ENCODE peak calls at places on chromosomes 1 and 21, in six cellular contexts. One of them, this sample, is unnamed. For H3K4me1 and H3K9me3, the result is how much of the 10 kb centered on the place peaks cover.

GRCh38 chr1:61393575-61393974 is 311.2 kb downstream of the NFIA start:
- DNase-seq in Panc1: no peak
- DNase-seq in SK-N-SH: no peak
- DNase-seq in sigmoid colon: no peak
- DNase-seq in endothelial cell of umbilical vein: no peak
- DNase-seq in suprapubic skin: no peak
- DNase-seq in this sample: no peak

GRCh38 chr1:76587213-76587612 is 280.1 kb upstream of the ST6GALNAC5 start:
- DNase-seq in suprapubic skin: no peak
- DNase-seq in sigmoid colon: no peak
- DNase-seq in Panc1: no peak
- DNase-seq in endothelial cell of umbilical vein: no peak
- DNase-seq in SK-N-SH: no peak
- DNase-seq in this sample: no peak

GRCh38 chr1:161198877-161199431 is at the start of gene ADAMTS4:
- DNase-seq in SK-N-SH: peak
- DNase-seq in suprapubic skin: no peak
- DNase-seq in Panc1: no peak
- DNase-seq in endothelial cell of umbilical vein: peak
- DNase-seq in sigmoid colon: peak
- DNase-seq in this sample: no peak

GRCh38 chr1:214473392-214473791 is 78.0 kb downstream of the PTPN14 start:
- DNase-seq in SK-N-SH: no peak
- DNase-seq in suprapubic skin: no peak
- DNase-seq in Panc1: no peak
- DNase-seq in endothelial cell of umbilical vein: no peak
- DNase-seq in sigmoid colon: no peak
- DNase-seq in this sample: no peak

GRCh38 chr1:49356594-49356993 is 579.9 kb upstream of the BEND5 start:
- DNase-seq in suprapubic skin: no peak
- DNase-seq in sigmoid colon: no peak
- DNase-seq in endothelial cell of umbilical vein: no peak
- DNase-seq in Panc1: no peak
- DNase-seq in SK-N-SH: no peak
- DNase-seq in this sample: no peak

GRCh38 chr1:212611000-212611636 is 2.6 kb downstream of the ATF3 start:
- DNase-seq in SK-N-SH: no peak
- DNase-seq in suprapubic skin: no peak
- DNase-seq in Panc1: no peak
- DNase-seq in endothelial cell of umbilical vein: no peak
- DNase-seq in sigmoid colon: no peak
- DNase-seq in this sample: no peak

GRCh38 chr1:183914283-183914682 is 109.4 kb downstream of the RGL1 start:
- DNase-seq in sigmoid colon: peak
- DNase-seq in endothelial cell of umbilical vein: peak
- DNase-seq in Panc1: no peak
- DNase-seq in SK-N-SH: no peak
- DNase-seq in suprapubic skin: no peak
- DNase-seq in this sample: no peak

GRCh38 chr1:6801998-6802397 is 16.7 kb downstream of the CAMTA1 start:
- DNase-seq in SK-N-SH: no peak
- DNase-seq in endothelial cell of umbilical vein: peak
- DNase-seq in Panc1: no peak
- DNase-seq in sigmoid colon: no peak
- DNase-seq in suprapubic skin: no peak
- DNase-seq in this sample: no peak

GRCh38 chr1:184311580-184311979 is 75.2 kb upstream of the C1orf21 start:
- DNase-seq in Panc1: no peak
- DNase-seq in suprapubic skin: no peak
- DNase-seq in SK-N-SH: no peak
- DNase-seq in endothelial cell of umbilical vein: no peak
- DNase-seq in sigmoid colon: no peak
- DNase-seq in this sample: no peak

GRCh38 chr1:211951856-211952255 is 83.5 kb downstream of the INTS7 start:
- DNase-seq in SK-N-SH: no peak
- DNase-seq in suprapubic skin: no peak
- DNase-seq in sigmoid colon: no peak
- DNase-seq in Panc1: peak
- DNase-seq in endothelial cell of umbilical vein: peak
- DNase-seq in this sample: no peak

GRCh38 chr1:55443175-55443933 is 228.2 kb upstream of the USP24 start:
- DNase-seq in Panc1: peak
- DNase-seq in SK-N-SH: no peak
- DNase-seq in suprapubic skin: peak
- DNase-seq in endothelial cell of umbilical vein: peak
- DNase-seq in sigmoid colon: peak
- DNase-seq in this sample: peak

GRCh38 chr1:87805661-87806376 is 477.1 kb downstream of the LMO4 start:
- DNase-seq in SK-N-SH: no peak
- DNase-seq in endothelial cell of umbilical vein: peak
- DNase-seq in Panc1: no peak
- DNase-seq in suprapubic skin: no peak
- DNase-seq in sigmoid colon: no peak
- DNase-seq in this sample: no peak

GRCh38 chr1:41670558-41670957 is 186.1 kb upstream of the EDN2 start:
- DNase-seq in Panc1: no peak
- DNase-seq in SK-N-SH: no peak
- DNase-seq in sigmoid colon: no peak
- DNase-seq in suprapubic skin: no peak
- DNase-seq in endothelial cell of umbilical vein: no peak
- DNase-seq in this sample: no peak

GRCh38 chr1:18316764-18317163 is 164.0 kb upstream of the KLHDC7A start:
- DNase-seq in endothelial cell of umbilical vein: no peak
- DNase-seq in SK-N-SH: no peak
- DNase-seq in suprapubic skin: no peak
- DNase-seq in Panc1: no peak
- DNase-seq in sigmoid colon: no peak
- DNase-seq in this sample: no peak

GRCh38 chr21:46124083-46124925 is 26.4 kb downstream of the COL6A2 start:
- DNase-seq in endothelial cell of umbilical vein: no peak
- DNase-seq in Panc1: no peak
- DNase-seq in sigmoid colon: peak
- DNase-seq in SK-N-SH: peak
- DNase-seq in suprapubic skin: peak
- DNase-seq in this sample: peak

GRCh38 chr1:231079166-231079565 is 39.1 kb upstream of the FAM89A start:
- DNase-seq in endothelial cell of umbilical vein: no peak
- DNase-seq in SK-N-SH: no peak
- DNase-seq in Panc1: no peak
- DNase-seq in sigmoid colon: no peak
- DNase-seq in suprapubic skin: no peak
- DNase-seq in this sample: no peak

GRCh38 chr1:20359451-20360330 is 69.0 kb downstream of the VWA5B1 start:
- DNase-seq in endothelial cell of umbilical vein: no peak
- DNase-seq in Panc1: no peak
- DNase-seq in SK-N-SH: no peak
- DNase-seq in sigmoid colon: peak
- DNase-seq in suprapubic skin: no peak
- DNase-seq in this sample: peak

GRCh38 chr1:160726114-160726497 is 12.9 kb upstream of the SLAMF7 start:
- DNase-seq in Panc1: no peak
- DNase-seq in suprapubic skin: no peak
- DNase-seq in endothelial cell of umbilical vein: no peak
- DNase-seq in SK-N-SH: no peak
- DNase-seq in sigmoid colon: no peak
- DNase-seq in this sample: no peak

GRCh38 chr1:204356997-204357396 is 2.7 kb downstream of the PLEKHA6 start:
- DNase-seq in SK-N-SH: no peak
- DNase-seq in endothelial cell of umbilical vein: no peak
- DNase-seq in sigmoid colon: no peak
- DNase-seq in suprapubic skin: no peak
- DNase-seq in Panc1: no peak
- DNase-seq in this sample: no peak

GRCh38 chr1:32066489-32066873 is 6.3 kb upstream of the TMEM39B start:
- DNase-seq in endothelial cell of umbilical vein: peak
- DNase-seq in SK-N-SH: no peak
- DNase-seq in Panc1: peak
- DNase-seq in sigmoid colon: peak
- DNase-seq in suprapubic skin: no peak
- DNase-seq in this sample: no peak

GRCh38 chr1:67888707-67889106 is 55.4 kb upstream of the GNG12 start:
- DNase-seq in sigmoid colon: no peak
- DNase-seq in suprapubic skin: no peak
- DNase-seq in Panc1: no peak
- DNase-seq in endothelial cell of umbilical vein: peak
- DNase-seq in SK-N-SH: no peak
- DNase-seq in this sample: no peak

GRCh38 chr1:178011101-178011828 is 41.4 kb upstream of the SEC16B start:
- DNase-seq in sigmoid colon: no peak
- DNase-seq in suprapubic skin: no peak
- DNase-seq in SK-N-SH: no peak
- DNase-seq in endothelial cell of umbilical vein: peak
- DNase-seq in Panc1: peak
- DNase-seq in this sample: no peak

GRCh38 chr21:31354604-31355443 is 10.8 kb upstream of the TIAM1 start:
- DNase-seq in endothelial cell of umbilical vein: no peak
- DNase-seq in SK-N-SH: no peak
- DNase-seq in suprapubic skin: no peak
- DNase-seq in sigmoid colon: no peak
- DNase-seq in Panc1: peak
- DNase-seq in this sample: peak

GRCh38 chr1:98046031-98046641 is 125.3 kb upstream of the DPYD start:
- DNase-seq in suprapubic skin: no peak
- DNase-seq in endothelial cell of umbilical vein: peak
- DNase-seq in sigmoid colon: no peak
- DNase-seq in Panc1: no peak
- DNase-seq in SK-N-SH: peak
- DNase-seq in this sample: no peak

GRCh38 chr1:28895896-28896608 is 18.3 kb upstream of the EPB41 start:
- DNase-seq in suprapubic skin: no peak
- DNase-seq in Panc1: no peak
- DNase-seq in endothelial cell of umbilical vein: no peak
- DNase-seq in sigmoid colon: no peak
- DNase-seq in SK-N-SH: no peak
- DNase-seq in this sample: no peak

GRCh38 chr1:7495894-7496293 is 275.2 kb upstream of the VAMP3 start:
- DNase-seq in suprapubic skin: no peak
- DNase-seq in endothelial cell of umbilical vein: no peak
- DNase-seq in SK-N-SH: peak
- DNase-seq in Panc1: no peak
- DNase-seq in sigmoid colon: no peak
- DNase-seq in this sample: no peak

GRCh38 chr1:4767308-4767707 is 112.9 kb downstream of the AJAP1 start:
- DNase-seq in sigmoid colon: no peak
- DNase-seq in SK-N-SH: no peak
- DNase-seq in Panc1: no peak
- DNase-seq in suprapubic skin: no peak
- DNase-seq in endothelial cell of umbilical vein: no peak
- DNase-seq in this sample: no peak

GRCh38 chr1:23779826-23780371 is 1.7 kb downstream of the PITHD1 start:
- DNase-seq in Panc1: no peak
- DNase-seq in SK-N-SH: no peak
- DNase-seq in suprapubic skin: no peak
- DNase-seq in endothelial cell of umbilical vein: peak
- DNase-seq in sigmoid colon: no peak
- DNase-seq in this sample: no peak

GRCh38 chr1:101188311-101188710 is 48.5 kb upstream of the S1PR1 start:
- DNase-seq in endothelial cell of umbilical vein: no peak
- DNase-seq in suprapubic skin: no peak
- DNase-seq in sigmoid colon: no peak
- DNase-seq in SK-N-SH: no peak
- DNase-seq in Panc1: no peak
- DNase-seq in this sample: no peak

GRCh38 chr1:116374340-116375164 is 1.5 kb downstream of the ATP1A1 start:
- DNase-seq in suprapubic skin: no peak
- DNase-seq in Panc1: no peak
- DNase-seq in sigmoid colon: no peak
- DNase-seq in endothelial cell of umbilical vein: peak
- DNase-seq in SK-N-SH: no peak
- DNase-seq in this sample: no peak
- H3K4me1 ChIP-seq in suprapubic skin: half or more
- H3K4me1 ChIP-seq in Panc1: under half
- H3K4me1 ChIP-seq in sigmoid colon: half or more
- H3K4me1 ChIP-seq in endothelial cell of umbilical vein: half or more
- H3K4me1 ChIP-seq in SK-N-SH: under half
- H3K4me1 ChIP-seq in this sample: under half

DNA sequence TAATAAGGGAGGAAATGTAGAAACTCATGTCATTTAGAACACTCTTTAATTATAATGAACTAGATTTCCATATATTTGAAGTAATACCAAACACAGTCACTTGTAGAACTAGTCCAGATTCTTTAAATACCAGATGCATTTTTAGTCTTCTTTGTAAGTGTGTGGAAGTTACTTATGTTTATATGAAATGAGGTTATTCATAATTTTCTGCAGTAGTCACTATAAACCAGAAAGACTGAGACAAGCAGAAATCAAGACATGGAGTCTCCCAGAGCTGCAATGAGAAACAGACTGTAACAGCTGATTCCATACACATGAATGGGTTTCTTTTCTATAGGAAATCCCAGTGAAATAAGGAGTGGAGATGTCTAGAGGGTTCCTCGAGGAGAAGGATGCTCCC is 216.6 kb upstream of the ZP4 start:
- DNase-seq in endothelial cell of umbilical vein: no peak
- DNase-seq in SK-N-SH: no peak
- DNase-seq in suprapubic skin: no peak
- DNase-seq in sigmoid colon: no peak
- DNase-seq in Panc1: no peak
- DNase-seq in this sample: no peak
- H3K9me3 ChIP-seq in endothelial cell of umbilical vein: under half
- H3K9me3 ChIP-seq in SK-N-SH: under half
- H3K9me3 ChIP-seq in suprapubic skin: under half
- H3K9me3 ChIP-seq in sigmoid colon: under half
- H3K9me3 ChIP-seq in Panc1: under half
- H3K9me3 ChIP-seq in this sample: under half

GRCh38 chr1:25905680-25906643 is at the start of gene STMN1:
- DNase-seq in SK-N-SH: peak
- DNase-seq in sigmoid colon: peak
- DNase-seq in Panc1: no peak
- DNase-seq in suprapubic skin: peak
- DNase-seq in endothelial cell of umbilical vein: peak
- DNase-seq in this sample: peak
- TF ChIP-seq POLR2AphosphoS5 in SK-N-SH: peak
- TF ChIP-seq POLR2AphosphoS5 in sigmoid colon: peak
- TF ChIP-seq POLR2AphosphoS5 in Panc1: peak
- TF ChIP-seq POLR2AphosphoS5 in suprapubic skin: no peak
- TF ChIP-seq POLR2AphosphoS5 in endothelial cell of umbilical vein: peak
- TF ChIP-seq POLR2AphosphoS5 in this sample: peak

GRCh38 chr1:223738465-223739365 is 26.4 kb downstream of the CAPN2 start:
- DNase-seq in SK-N-SH: no peak
- DNase-seq in Panc1: no peak
- DNase-seq in suprapubic skin: no peak
- DNase-seq in endothelial cell of umbilical vein: no peak
- DNase-seq in sigmoid colon: no peak
- DNase-seq in this sample: no peak

GRCh38 chr1:223745731-223746130 is 33.4 kb downstream of the CAPN2 start:
- DNase-seq in Panc1: no peak
- DNase-seq in SK-N-SH: no peak
- DNase-seq in suprapubic skin: no peak
- DNase-seq in sigmoid colon: no peak
- DNase-seq in endothelial cell of umbilical vein: no peak
- DNase-seq in this sample: no peak

GRCh38 chr1:223739366-223740057 is 27.2 kb downstream of the CAPN2 start:
- DNase-seq in SK-N-SH: no peak
- DNase-seq in Panc1: no peak
- DNase-seq in endothelial cell of umbilical vein: no peak
- DNase-seq in sigmoid colon: no peak
- DNase-seq in suprapubic skin: no peak
- DNase-seq in this sample: no peak

GRCh38 chr1:223742861-223743517 is 30.6 kb downstream of the CAPN2 start:
- DNase-seq in suprapubic skin: no peak
- DNase-seq in sigmoid colon: no peak
- DNase-seq in SK-N-SH: no peak
- DNase-seq in Panc1: no peak
- DNase-seq in endothelial cell of umbilical vein: peak
- DNase-seq in this sample: no peak

GRCh38 chr1:223741861-223742260 is 29.5 kb downstream of the CAPN2 start:
- DNase-seq in SK-N-SH: no peak
- DNase-seq in suprapubic skin: no peak
- DNase-seq in endothelial cell of umbilical vein: peak
- DNase-seq in sigmoid colon: no peak
- DNase-seq in Panc1: no peak
- DNase-seq in this sample: no peak
- H3K4me1 ChIP-seq in SK-N-SH: under half
- H3K4me1 ChIP-seq in suprapubic skin: under half
- H3K4me1 ChIP-seq in endothelial cell of umbilical vein: under half
- H3K4me1 ChIP-seq in sigmoid colon: under half
- H3K4me1 ChIP-seq in Panc1: under half
- H3K4me1 ChIP-seq in this sample: under half

This sample was measured in breast epithelium.